ENCODE peak calls at places on chromosomes 1 and 21, in four cellular contexts. A, U, V and D are unnamed samples.
A peak's percentile ranks its signal among the peaks of the same experiment; 100 is the strongest.

GRCh38 chr1:245169391-245169790 is 14.6 kb downstream of the KIF26B start:
- DNase-seq in V (no peak), A (no peak), U (no peak), D (no peak)

GRCh38 chr21:28818663-28819278 is 173.9 kb downstream of the LTN1 start:
- DNase-seq in A (no peak), V (no peak), U (no peak), D (no peak)

GRCh38 chr1:24958766-24959622 is 28.9 kb upstream of the RUNX3 start:
- DNase-seq in U (no peak), A (no peak), V (no peak), D (no peak)

GRCh38 chr1:27778022-27778421 is 5.0 kb downstream of the STX12 start:
- DNase-seq in U (no peak), V (no peak), A (no peak), D (no peak)

GRCh38 chr21:28339403-28339802 is 653.3 kb downstream of the LTN1 start:
- DNase-seq in A (no peak), U (no peak), V (no peak), D (no peak)

GRCh38 chr21:32403201-32403701 is 9.3 kb upstream of the EVA1C start:
- DNase-seq in A (peak; percentile 36), V (no peak), U (no peak), D (no peak)

GRCh38 chr21:17402885-17403477 is 109.9 kb upstream of the CXADR start:
- DNase-seq in V (no peak), U (no peak), A (no peak), D (no peak)

GRCh38 chr1:156149374-156150106 is 3.8 kb upstream of the SEMA4A start:
- DNase-seq in U (no peak), A (no peak), V (no peak), D (no peak)

GRCh38 chr1:242228991-242229390 is 230.1 kb upstream of the MAP1LC3C start:
- DNase-seq in U (no peak), V (no peak), A (no peak), D (no peak)

GRCh38 chr1:91683598-91683951 is 182.9 kb downstream of the CDC7 start:
- DNase-seq in U (peak; percentile 54), A (peak; percentile 42), V (no peak), D (no peak)

GRCh38 chr1:62194651-62195282 is at the start of gene L1TD1:
- DNase-seq in A (no peak), V (no peak), U (no peak), D (no peak)

GRCh38 chr21:45981641-45982255 is at the start of gene COL6A1:
- DNase-seq in A (peak; percentile 78), U (peak; percentile 83), V (no peak), D (no peak)

GRCh38 chr1:9235123-9235513 is 544 bp downstream of the H6PD start:
- DNase-seq in V (no peak), A (no peak), U (no peak), D (no peak)

GRCh38 chr1:42172394-42173133 is 8.0 kb upstream of the GUCA2A start:
- DNase-seq in A (peak; percentile 68), V (no peak), U (no peak), D (no peak)

GRCh38 chr1:73765551-73766233 is 432.3 kb downstream of the LRRIQ3 start:
- DNase-seq in V (no peak), U (no peak), A (no peak), D (no peak)

GRCh38 chr1:14970115-14970798 is 183.3 kb upstream of the TMEM51 start:
- DNase-seq in A (no peak), V (peak; percentile 76), U (no peak), D (no peak)

GRCh38 chr1:35847935-35848565 is 35.0 kb upstream of the AGO1 start:
- DNase-seq in U (no peak), A (no peak), V (no peak), D (no peak)

GRCh38 chr1:165312591-165312990 is 43.9 kb downstream of the LMX1A start:
- DNase-seq in V (no peak), A (no peak), U (no peak), D (no peak)

GRCh38 chr1:186212574-186213224 is 162.4 kb downstream of the TPR start:
- DNase-seq in A (no peak), U (no peak), V (peak; percentile 80), D (no peak)

GRCh38 chr1:182993746-182994145 is 29.5 kb upstream of the LAMC1 start:
- DNase-seq in A (no peak), V (no peak), U (no peak), D (no peak)

GRCh38 chr1:184621262-184621661 is 133.4 kb downstream of the EDEM3 start:
- DNase-seq in U (no peak), A (no peak), V (no peak), D (no peak)

GRCh38 chr1:33387512-33388079 is 43.3 kb downstream of the PHC2 start:
- DNase-seq in U (no peak), A (no peak), V (no peak), D (no peak)

GRCh38 chr1:15849775-15850449 is 2.4 kb downstream of the SPEN start:
- DNase-seq in A (no peak), U (no peak), V (peak; percentile 35), D (no peak)

GRCh38 chr21:38343691-38344090 is 86.9 kb downstream of the KCNJ15 start:
- DNase-seq in V (no peak), A (no peak), U (no peak), D (no peak)

GRCh38 chr21:46567348-46567747 is 37.5 kb downstream of the S100B start:
- DNase-seq in V (no peak), U (peak; percentile 46), A (no peak), D (no peak)

GRCh38 chr1:231690072-231690471 is 63.5 kb downstream of the DISC1 start:
- DNase-seq in V (no peak), U (no peak), A (no peak), D (no peak)

GRCh38 chr21:37378700-37379139 is 12.1 kb downstream of the DYRK1A start:
- DNase-seq in U (no peak), V (no peak), A (no peak), D (no peak)

GRCh38 chr1:32907435-32907834 is 6.2 kb upstream of the TMEM54 start:
- DNase-seq in V (no peak), A (no peak), U (no peak), D (no peak)

GRCh38 chr21:35658242-35658641 is 402.1 kb downstream of the SETD4 start:
- DNase-seq in V (no peak), A (no peak), U (no peak), D (no peak)

GRCh38 chr1:37177230-37177864 is 143.0 kb upstream of the GRIK3 start:
- DNase-seq in V (peak; percentile 64), U (no peak), A (no peak), D (no peak)

GRCh38 chr1:101278845-101279244 is 42.0 kb downstream of the S1PR1 start:
- DNase-seq in V (no peak), A (no peak), U (no peak), D (no peak)

DNA sequence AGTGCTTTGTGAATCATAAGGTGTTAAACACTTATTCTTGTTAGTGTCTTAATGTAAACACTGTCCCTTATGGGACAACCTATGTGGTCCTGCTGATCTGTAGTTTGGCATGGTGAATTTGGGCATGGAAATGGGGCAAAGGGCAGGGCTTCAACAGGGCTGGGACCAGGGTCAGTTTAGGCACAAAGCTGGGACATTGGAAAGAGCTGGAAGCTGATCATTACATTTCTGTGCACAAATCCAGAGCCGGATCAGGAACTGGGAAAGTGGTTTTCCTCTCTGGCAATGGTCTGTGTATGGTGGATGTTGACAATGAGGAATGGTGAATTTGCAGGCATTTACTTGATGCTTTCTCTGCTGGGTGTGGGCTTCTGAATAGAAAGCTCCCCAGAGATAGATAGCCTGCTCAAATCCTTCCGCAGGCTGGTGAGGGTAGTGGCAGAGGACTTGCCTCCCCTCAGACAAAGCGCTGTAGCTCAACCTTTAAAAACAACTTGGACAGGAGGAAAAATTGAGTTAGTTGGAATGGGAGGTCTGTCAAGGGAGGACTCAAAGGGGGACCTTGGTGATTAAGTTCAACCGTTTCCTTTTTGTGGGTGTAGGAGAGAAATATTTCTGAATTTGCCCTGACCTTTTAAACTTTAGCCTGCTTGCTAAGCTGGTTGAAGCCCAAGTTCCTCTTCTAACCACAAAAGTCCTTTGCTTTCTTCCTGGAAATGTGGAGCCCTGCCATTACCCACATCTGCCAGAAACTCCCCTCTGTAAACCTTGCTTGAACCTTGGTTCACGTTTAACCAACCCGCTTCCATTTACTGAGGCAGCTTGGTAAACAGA is 35.3 kb downstream of the HLX start:
- DNase-seq in A (no peak), V (no peak), U (no peak), D (no peak)
- TF ChIP-seq CTCF in A (no peak), V (no peak), U (no peak), D (no peak)

GRCh38 chr1:83087851-83088250 is 911.1 kb downstream of the TTLL7 start:
- DNase-seq in A (no peak), V (no peak), U (no peak), D (no peak)
- TF ChIP-seq CTCF in A (no peak), V (no peak), U (no peak), D (no peak)

GRCh38 chr1:226677121-226678020 is 61.7 kb downstream of the ITPKB start:
- DNase-seq in A (peak; percentile 74), U (no peak), V (no peak), D (no peak)
- TF ChIP-seq CTCF in A (no peak), U (no peak), V (no peak), D (no peak)

DNA sequence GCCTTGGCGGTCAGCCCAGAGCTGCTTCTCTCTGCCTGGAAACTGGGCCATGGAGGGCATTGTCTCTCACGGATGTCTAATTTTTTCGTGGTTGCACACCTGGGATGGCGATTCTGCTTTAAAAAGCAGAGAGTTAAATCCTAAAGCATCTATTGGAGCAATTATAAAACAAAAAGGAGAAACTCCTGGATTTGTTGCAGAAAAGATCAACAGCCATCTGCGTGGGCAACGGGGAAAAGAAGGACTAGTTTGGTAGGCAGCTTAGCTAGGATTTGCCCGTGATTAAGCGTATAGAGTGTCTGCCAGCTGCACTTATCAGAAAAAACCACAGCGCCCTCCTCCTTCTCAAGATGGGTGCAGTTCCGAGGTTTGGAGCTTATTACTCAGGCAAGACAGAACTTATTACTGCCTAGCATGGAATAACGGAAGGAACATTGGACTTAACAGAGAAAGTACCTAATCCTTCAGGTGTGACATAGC is 524 bp upstream of the SLC25A24 start:
- DNase-seq in U (no peak), A (no peak), V (peak; percentile 41), D (no peak)
- TF ChIP-seq CTCF in U (no peak), A (peak; percentile 49), V (peak; percentile 17), D (peak; percentile 69)

GRCh38 chr1:2320001-2320400 is 71.4 kb downstream of the MORN1 start:
- DNase-seq in A (no peak), U (no peak), V (no peak), D (no peak)
- TF ChIP-seq CTCF in A (no peak), U (no peak), V (no peak), D (no peak)

GRCh38 chr1:153627797-153628626 is at the start of gene S100A1:
- DNase-seq in U (no peak), A (peak; percentile 77), V (no peak), D (peak; percentile 79)
- TF ChIP-seq CTCF in U (no peak), A (no peak), V (no peak), D (peak; percentile 60)